ENCODE peak calls at places on chromosome 5, in five cellular contexts. Z is naive thymus-derived CD8-positive, alpha-beta T cell; L is NCI-H2227 treated with DMSO at 0.1 percent for 48 hours; D is NCI-H460; X is SW 1271. E is an unnamed sample.
A peak's percentile ranks its signal among the peaks of the same experiment; 100 is the strongest.

GRCh38 chr5:14268738-14269137 is 125.6 kb downstream of the TRIO start:
- DNase-seq in Z (no peak), L (no peak), D (peak; percentile 23), X (no peak), E (no peak)

GRCh38 chr5:173630724-173631365 is 14.4 kb upstream of the BOD1 start:
- DNase-seq in Z (no peak), L (no peak), D (no peak), X (no peak), E (no peak)

GRCh38 chr5:539469-540214 is 15.4 kb upstream of the SLC9A3 start:
- DNase-seq in Z (no peak), L (no peak), D (no peak), X (no peak), E (no peak)

GRCh38 chr5:73454379-73455036 is 5.9 kb upstream of the FOXD1 start:
- DNase-seq in Z (peak; percentile 35), L (no peak), D (peak; percentile 71), X (peak; percentile 73), E (no peak)

GRCh38 chr5:171162165-171162564 is 146.9 kb upstream of the TLX3 start:
- DNase-seq in Z (no peak), L (no peak), D (no peak), X (no peak), E (no peak)

GRCh38 chr5:109485030-109485429 is 75.3 kb upstream of the PJA2 start:
- DNase-seq in Z (no peak), L (no peak), D (peak; percentile 45), X (no peak), E (no peak)

GRCh38 chr5:82183828-82184227 is 94.3 kb downstream of the RPS23 start:
- DNase-seq in Z (no peak), L (no peak), D (no peak), X (no peak), E (no peak)

GRCh38 chr5:78613151-78613533 is 35.4 kb downstream of the LHFPL2 start:
- DNase-seq in Z (no peak), L (no peak), D (no peak), X (no peak), E (no peak)

GRCh38 chr5:72358925-72359324 is 38.8 kb downstream of the PTCD2 start:
- DNase-seq in Z (no peak), L (no peak), D (no peak), X (no peak), E (no peak)

GRCh38 chr5:40909233-40909632 is at the start of gene C7:
- DNase-seq in Z (no peak), L (no peak), D (no peak), X (no peak), E (no peak)

GRCh38 chr5:35899805-35900204 is 38.6 kb downstream of the CAPSL start:
- DNase-seq in Z (no peak), L (no peak), D (no peak), X (no peak), E (no peak)

GRCh38 chr5:38607396-38607795 is 51.0 kb upstream of the LIFR start:
- DNase-seq in Z (no peak), L (no peak), D (peak; percentile 34), X (no peak), E (no peak)

GRCh38 chr5:131633830-131634229 is 1.2 kb downstream of the RAPGEF6 start:
- DNase-seq in Z (no peak), L (no peak), D (no peak), X (no peak), E (no peak)

GRCh38 chr5:96734871-96735325 is 72.7 kb downstream of the CAST start:
- DNase-seq in Z (no peak), L (no peak), D (no peak), X (no peak), E (no peak)

GRCh38 chr5:134592141-134592746 is 40.4 kb downstream of the SAR1B start:
- DNase-seq in Z (no peak), L (no peak), D (no peak), X (no peak), E (no peak)

GRCh38 chr5:65127181-65127901 is 354.4 kb downstream of the ADAMTS6 start:
- DNase-seq in Z (no peak), L (peak; percentile 40), D (no peak), X (no peak), E (no peak)

GRCh38 chr5:153151558-153151957 is 338.9 kb upstream of the GRIA1 start:
- DNase-seq in Z (no peak), L (no peak), D (no peak), X (no peak), E (no peak)

GRCh38 chr5:73339711-73340110 is 108.9 kb downstream of the FOXD1 start:
- DNase-seq in Z (no peak), L (no peak), D (no peak), X (no peak), E (no peak)

GRCh38 chr5:177982072-177982727 is 13.8 kb downstream of the PROP1 start:
- DNase-seq in Z (peak; percentile 36), L (no peak), D (no peak), X (no peak), E (no peak)

GRCh38 chr5:14250094-14250777 is 107.1 kb downstream of the TRIO start:
- DNase-seq in Z (no peak), L (peak; percentile 92), D (no peak), X (no peak), E (no peak)

E was measured in pulmonary artery endothelial cell.